ENCODE peak calls at places on chromosomes 12 and 14, in seven cellular contexts. P is Peyer's patch; K is neuronal stem cell; S is effector memory CD4-positive, alpha-beta T cell; C is naive thymus-derived CD4-positive, alpha-beta T cell; X is thoracic aorta; W is IMR-90. J is an unnamed sample.
A peak's percentile ranks its signal among the peaks of the same experiment; 100 is the strongest.

GRCh38 chr12:6267007-6267721 is 43.3 kb upstream of the PLEKHG6 start:
- DNase-seq in P (peak; percentile 30), K (no peak), S (no peak), C (no peak), X (no peak), W (peak; percentile 75), J (no peak)

GRCh38 chr12:109162551-109162950 is 46.2 kb downstream of the ACACB start:
- DNase-seq in P (no peak), K (no peak), S (no peak), C (no peak), X (no peak), W (no peak), J (no peak)

GRCh38 chr14:69573205-69573840 is 1.3 kb downstream of the CCDC177 start:
- DNase-seq in P (no peak), K (no peak), S (no peak), C (no peak), X (no peak), W (no peak), J (no peak)

GRCh38 chr12:64826234-64826633 is 1.8 kb downstream of the TBC1D30 start:
- DNase-seq in P (peak; percentile 63), K (peak; percentile 80), S (no peak), C (peak; percentile 41), X (no peak), W (peak; percentile 45), J (peak; percentile 50)

GRCh38 chr14:76762617-76763361 is 1.5 kb downstream of the VASH1 start:
- DNase-seq in P (no peak), K (no peak), S (no peak), C (no peak), X (no peak), W (no peak), J (no peak)

GRCh38 chr12:12507121-12507520 is 55.5 kb downstream of the DUSP16 start:
- DNase-seq in P (no peak), K (no peak), S (no peak), C (no peak), X (no peak), W (no peak), J (no peak)

GRCh38 chr14:40760703-40761102 is 846.0 kb upstream of the LRFN5 start:
- DNase-seq in P (no peak), K (no peak), S (no peak), C (no peak), X (no peak), W (no peak), J (no peak)

GRCh38 chr12:132734206-132734605 is 23.6 kb downstream of the PGAM5 start:
- DNase-seq in P (no peak), K (no peak), S (no peak), C (no peak), X (no peak), W (no peak), J (no peak)

GRCh38 chr12:4272976-4273650 is 449 bp upstream of the CCND2 start:
- DNase-seq in P (no peak), K (no peak), S (no peak), C (peak; percentile 45), X (no peak), W (no peak), J (no peak)

GRCh38 chr14:104895786-104896642 is 28.7 kb upstream of the PLD4 start:
- DNase-seq in P (peak; percentile 47), K (no peak), S (no peak), C (no peak), X (no peak), W (no peak), J (no peak)

GRCh38 chr14:94952097-94952496 is 182.2 kb upstream of the GSC start:
- DNase-seq in P (no peak), K (no peak), S (no peak), C (no peak), X (no peak), W (no peak), J (no peak)

GRCh38 chr12:42332301-42332894 is 6.4 kb downstream of the PPHLN1 start:
- DNase-seq in P (no peak), K (no peak), S (no peak), C (peak; percentile 42), X (no peak), W (peak; percentile 51), J (no peak)

GRCh38 chr12:76879710-76880025 is 849 bp upstream of the CSRP2 start:
- DNase-seq in P (no peak), K (no peak), S (no peak), C (no peak), X (no peak), W (no peak), J (no peak)

GRCh38 chr12:124524231-124524925 is 43.0 kb downstream of the NCOR2 start:
- DNase-seq in P (no peak), K (no peak), S (no peak), C (no peak), X (no peak), W (peak; percentile 87), J (no peak)

GRCh38 chr12:8698830-8699330 is 1.1 kb downstream of the RIMKLB start:
- DNase-seq in P (no peak), K (no peak), S (no peak), C (no peak), X (no peak), W (peak; percentile 47), J (no peak)

GRCh38 chr12:108772247-108772646 is 40.9 kb upstream of the CORO1C start:
- DNase-seq in P (no peak), K (no peak), S (no peak), C (no peak), X (no peak), W (no peak), J (no peak)

GRCh38 chr14:106790189-106791036 is 1264.0 kb downstream of the TMEM121 start:
- DNase-seq in P (peak; percentile 88), K (no peak), S (peak; percentile 46), C (peak; percentile 56), X (no peak), W (no peak), J (peak; percentile 74)

GRCh38 chr14:54704768-54705167 is 137.8 kb downstream of the SAMD4A start:
- DNase-seq in P (no peak), K (no peak), S (no peak), C (no peak), X (no peak), W (no peak), J (no peak)

GRCh38 chr14:57418999-57419398 is 28.6 kb downstream of the NAA30 start:
- DNase-seq in P (no peak), K (no peak), S (no peak), C (no peak), X (no peak), W (no peak), J (no peak)

GRCh38 chr12:104485651-104486341 is 29.0 kb downstream of the CHST11 start:
- DNase-seq in P (no peak), K (no peak), S (peak; percentile 48), C (peak; percentile 73), X (no peak), W (no peak), J (peak; percentile 64)

GRCh38 chr12:114347861-114348260 is 58.1 kb downstream of the TBX5 start:
- DNase-seq in P (no peak), K (no peak), S (no peak), C (no peak), X (no peak), W (no peak), J (no peak)

GRCh38 chr14:58501214-58501816 is 73.8 kb downstream of the KIAA0586 start:
- DNase-seq in P (no peak), K (peak; percentile 42), S (no peak), C (peak; percentile 51), X (no peak), W (peak; percentile 88), J (no peak)

GRCh38 chr14:103103461-103104388 is 9.2 kb downstream of the EXOC3L4 start:
- DNase-seq in P (peak; percentile 86), K (no peak), S (no peak), C (no peak), X (no peak), W (peak; percentile 35), J (no peak)

GRCh38 chr12:57227315-57228115 is 2.0 kb upstream of the SHMT2 start:
- DNase-seq in P (no peak), K (no peak), S (no peak), C (no peak), X (no peak), W (peak; percentile 26), J (no peak)
- H3K4me3 ChIP-seq in P (no peak overlapping the region), K (peak overlapping the region; percentile 34), S (no peak overlapping the region), C (no peak overlapping the region), X (peak overlapping the region; percentile 47), W (no peak overlapping the region), J (no peak overlapping the region)

GRCh38 chr14:91402278-91403068 is 15.1 kb downstream of the CCDC88C start:
- DNase-seq in P (no peak), K (no peak), S (no peak), C (no peak), X (no peak), W (no peak), J (no peak)
- H3K4me1 ChIP-seq in P (no peaks in the 10 kb centered on the region), K (peaks cover 16% of the 10 kb centered on the region), S (peaks cover 87% of the 10 kb centered on the region), C (peaks cover 85% of the 10 kb centered on the region), X (peaks cover 18% of the 10 kb centered on the region), W (no peaks in the 10 kb centered on the region), J (peaks cover 92% of the 10 kb centered on the region)

GRCh38 chr12:106583578-106584103 is 837 bp downstream of the RFX4 start:
- DNase-seq in P (no peak), K (peak; percentile 56), S (no peak), C (no peak), X (no peak), W (peak; percentile 12), J (no peak)

GRCh38 chr12:106581543-106582263 is 1.1 kb upstream of the RFX4 start:
- DNase-seq in P (no peak), K (peak; percentile 70), S (no peak), C (no peak), X (no peak), W (no peak), J (no peak)

GRCh38 chr12:106580671-106581508 is 1.9 kb upstream of the RFX4 start:
- DNase-seq in P (no peak), K (no peak), S (no peak), C (no peak), X (no peak), W (no peak), J (no peak)

GRCh38 chr12:106582661-106583577 is at the start of gene RFX4:
- DNase-seq in P (no peak), K (peak; percentile 76), S (no peak), C (no peak), X (no peak), W (no peak), J (no peak)

DNA sequence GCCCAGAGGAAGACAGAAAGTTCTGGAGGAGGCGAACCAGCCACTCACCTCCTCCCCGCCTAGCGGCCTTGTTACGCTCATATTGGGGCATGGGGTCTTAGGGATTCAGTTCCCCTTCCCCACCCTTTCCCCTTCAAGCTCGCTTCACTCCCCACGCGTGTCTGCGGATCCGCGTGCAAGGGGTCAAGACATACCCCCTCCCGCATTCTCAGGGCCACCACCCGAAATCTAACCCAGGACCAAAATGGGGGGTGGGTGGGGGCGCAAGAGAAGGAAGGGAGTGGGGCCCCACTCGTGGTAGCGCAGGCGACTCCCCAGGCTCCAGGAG is 576 bp upstream of the RFX4 start:
- DNase-seq in P (no peak), K (peak; percentile 33), S (no peak), C (no peak), X (no peak), W (no peak), J (no peak)
- H3K4me3 ChIP-seq in P (no peak overlapping the region), K (peak overlapping the region; percentile 28), S (no peak overlapping the region), C (no peak overlapping the region), X (peak overlapping the region; percentile 61), W (no peak overlapping the region), J (no peak overlapping the region)

DNA sequence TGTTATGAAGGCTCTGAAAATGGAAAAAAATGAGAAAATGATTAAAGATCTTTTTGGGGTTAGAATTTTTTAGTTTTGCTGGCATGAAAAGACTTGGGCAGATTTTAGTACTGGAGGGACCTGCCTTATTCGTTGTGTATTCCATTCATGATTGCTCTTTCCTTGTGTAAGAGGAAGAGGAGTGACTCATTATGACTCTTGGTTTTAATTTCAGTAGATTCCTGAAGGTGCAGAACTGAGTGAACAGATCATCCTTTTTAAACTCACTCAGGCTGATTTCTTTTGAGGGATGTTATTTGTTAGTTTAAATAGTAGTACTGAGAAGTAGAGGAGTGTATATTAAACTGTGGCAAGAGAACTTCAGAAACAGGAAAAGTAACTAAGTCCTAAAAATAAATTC is 41.6 kb downstream of the AKAP6 start:
- DNase-seq in P (no peak), K (no peak), S (no peak), C (no peak), X (no peak), W (peak; percentile 89), J (no peak)
- H3K4me1 ChIP-seq in P (no peaks in the 10 kb centered on the region), K (peaks cover 15% of the 10 kb centered on the region), S (no peaks in the 10 kb centered on the region), C (no peaks in the 10 kb centered on the region), X (peaks cover 24% of the 10 kb centered on the region), W (peaks cover 18% of the 10 kb centered on the region), J (no peaks in the 10 kb centered on the region)

J was measured in CD8-positive, alpha-beta T cell.